ENCODE peak calls at places on chromosome 17, in seven cellular contexts. V, F, Z, L, S, C and H are unnamed samples.

GRCh38 chr17:81854974-81855774 is 5.2 kb downstream of the P4HB start:
- DNase-seq in L (no peak), V (no peak), Z (peak; percentile 88), S (no peak), C (no peak), F (no peak), H (no peak)

GRCh38 chr17:73291260-73291801 is 20.5 kb downstream of the CDC42EP4 start:
- DNase-seq in V (no peak), Z (peak; percentile 68), S (no peak), C (no peak), L (no peak), F (peak; percentile 86), H (peak; percentile 80)

GRCh38 chr17:50129303-50129945 is 536 bp downstream of the SAMD14 start:
- DNase-seq in V (peak; percentile 66), C (peak; percentile 32), Z (peak; percentile 26), L (peak; percentile 45), S (peak; percentile 29), F (peak; percentile 35), H (no peak)

GRCh38 chr17:13996758-13997157 is 72.5 kb upstream of the COX10 start:
- DNase-seq in F (no peak), Z (no peak), L (no peak), S (no peak), C (no peak), V (no peak), H (no peak)

GRCh38 chr17:30244853-30245385 is 9.4 kb upstream of the SLC6A4 start:
- DNase-seq in S (no peak), Z (no peak), V (no peak), C (no peak), F (no peak), L (no peak), H (no peak)

GRCh38 chr17:17568772-17569195 is 22.7 kb downstream of the PEMT start:
- DNase-seq in F (peak; percentile 86), S (peak; percentile 33), L (peak; percentile 59), C (peak; percentile 56), Z (peak; percentile 87), V (peak; percentile 64), H (peak; percentile 79)

GRCh38 chr17:18219016-18219415 is 6.4 kb upstream of the LLGL1 start:
- DNase-seq in L (no peak), Z (no peak), V (no peak), F (no peak), C (no peak), S (no peak), H (no peak)

GRCh38 chr17:41860254-41860931 is 4.8 kb downstream of the KLHL11 start:
- DNase-seq in Z (no peak), V (peak; percentile 31), C (no peak), F (no peak), L (no peak), S (no peak), H (no peak)

GRCh38 chr17:57277923-57278604 is 21.7 kb downstream of the MSI2 start:
- DNase-seq in S (no peak), F (no peak), L (no peak), C (no peak), V (no peak), Z (no peak), H (no peak)